ENCODE peak calls at places on chromosomes 12 and 14, in six cellular contexts. One of them, this sample, is unnamed.

GRCh38 chr12:97616936-97617335 is 154.3 kb downstream of the RMST start:
- DNase-seq in choroid plexus epithelial cell: no peak
- DNase-seq in colonic mucosa: no peak
- DNase-seq in heart left ventricle: no peak
- DNase-seq in left lung: no peak
- DNase-seq in tibial artery: no peak
- DNase-seq in this sample: no peak

GRCh38 chr12:13404111-13404628 is 207.6 kb downstream of the EMP1 start:
- DNase-seq in choroid plexus epithelial cell: no peak
- DNase-seq in colonic mucosa: no peak
- DNase-seq in heart left ventricle: no peak
- DNase-seq in left lung: no peak
- DNase-seq in tibial artery: no peak
- DNase-seq in this sample: no peak

GRCh38 chr12:113314121-113314529 is 20.8 kb downstream of the SLC8B1 start:
- DNase-seq in choroid plexus epithelial cell: no peak
- DNase-seq in colonic mucosa: no peak
- DNase-seq in heart left ventricle: no peak
- DNase-seq in left lung: no peak
- DNase-seq in tibial artery: no peak
- DNase-seq in this sample: no peak

GRCh38 chr14:75597149-75597548 is 18.7 kb downstream of the FLVCR2 start:
- DNase-seq in choroid plexus epithelial cell: no peak
- DNase-seq in colonic mucosa: no peak
- DNase-seq in heart left ventricle: no peak
- DNase-seq in left lung: no peak
- DNase-seq in tibial artery: no peak
- DNase-seq in this sample: no peak

GRCh38 chr14:103889313-103890051 is 38.8 kb upstream of the TDRD9 start:
- DNase-seq in choroid plexus epithelial cell: peak; percentile 35
- DNase-seq in colonic mucosa: peak; percentile 86
- DNase-seq in heart left ventricle: no peak
- DNase-seq in left lung: peak; percentile 52
- DNase-seq in tibial artery: no peak
- DNase-seq in this sample: no peak

GRCh38 chr12:42144424-42145196 is at the start of gene GXYLT1:
- DNase-seq in choroid plexus epithelial cell: peak; percentile 95
- DNase-seq in colonic mucosa: peak; percentile 94
- DNase-seq in heart left ventricle: peak; percentile 94
- DNase-seq in left lung: peak; percentile 96
- DNase-seq in tibial artery: peak; percentile 89
- DNase-seq in this sample: peak; percentile 89

GRCh38 chr12:93127582-93128331 is 198.7 kb upstream of the EEA1 start:
- DNase-seq in choroid plexus epithelial cell: peak; percentile 100
- DNase-seq in colonic mucosa: no peak
- DNase-seq in heart left ventricle: peak; percentile 77
- DNase-seq in left lung: peak; percentile 72
- DNase-seq in tibial artery: peak; percentile 84
- DNase-seq in this sample: peak; percentile 40

GRCh38 chr14:20679907-20680306 is 4.5 kb upstream of the RNASE4 start:
- DNase-seq in choroid plexus epithelial cell: peak; percentile 36
- DNase-seq in colonic mucosa: peak; percentile 46
- DNase-seq in heart left ventricle: no peak
- DNase-seq in left lung: no peak
- DNase-seq in tibial artery: no peak
- DNase-seq in this sample: no peak

GRCh38 chr12:52139579-52140062 is 52.2 kb downstream of the KRT80 start:
- DNase-seq in choroid plexus epithelial cell: no peak
- DNase-seq in colonic mucosa: peak; percentile 62
- DNase-seq in heart left ventricle: no peak
- DNase-seq in left lung: no peak
- DNase-seq in tibial artery: no peak
- DNase-seq in this sample: peak; percentile 69

GRCh38 chr12:125971981-125972380 is 906.7 kb downstream of the AACS start:
- DNase-seq in choroid plexus epithelial cell: no peak
- DNase-seq in colonic mucosa: no peak
- DNase-seq in heart left ventricle: no peak
- DNase-seq in left lung: no peak
- DNase-seq in tibial artery: no peak
- DNase-seq in this sample: no peak

GRCh38 chr12:117080707-117081141 is 18.5 kb downstream of the TESC start:
- DNase-seq in choroid plexus epithelial cell: no peak
- DNase-seq in colonic mucosa: no peak
- DNase-seq in heart left ventricle: no peak
- DNase-seq in left lung: no peak
- DNase-seq in tibial artery: no peak
- DNase-seq in this sample: no peak

GRCh38 chr12:113019045-113019444 is 37.5 kb upstream of the DTX1 start:
- DNase-seq in choroid plexus epithelial cell: no peak
- DNase-seq in colonic mucosa: no peak
- DNase-seq in heart left ventricle: no peak
- DNase-seq in left lung: no peak
- DNase-seq in tibial artery: no peak
- DNase-seq in this sample: no peak

GRCh38 chr14:51396222-51396815 is 156.3 kb downstream of the TMX1 start:
- DNase-seq in choroid plexus epithelial cell: peak; percentile 97
- DNase-seq in colonic mucosa: no peak
- DNase-seq in heart left ventricle: peak; percentile 17
- DNase-seq in left lung: no peak
- DNase-seq in tibial artery: peak; percentile 38
- DNase-seq in this sample: no peak

GRCh38 chr12:42868291-42868690 is 278.7 kb upstream of the PRICKLE1 start:
- DNase-seq in choroid plexus epithelial cell: peak; percentile 10
- DNase-seq in colonic mucosa: no peak
- DNase-seq in heart left ventricle: no peak
- DNase-seq in left lung: no peak
- DNase-seq in tibial artery: no peak
- DNase-seq in this sample: no peak

GRCh38 chr12:3041558-3042164 is 35.5 kb upstream of the TSPAN9 start:
- DNase-seq in choroid plexus epithelial cell: peak; percentile 88
- DNase-seq in colonic mucosa: peak; percentile 67
- DNase-seq in heart left ventricle: peak; percentile 54
- DNase-seq in left lung: peak; percentile 56
- DNase-seq in tibial artery: peak; percentile 62
- DNase-seq in this sample: no peak

GRCh38 chr12:113822986-113823385 is 143.1 kb downstream of the RBM19 start:
- DNase-seq in choroid plexus epithelial cell: no peak
- DNase-seq in colonic mucosa: no peak
- DNase-seq in heart left ventricle: no peak
- DNase-seq in left lung: no peak
- DNase-seq in tibial artery: no peak
- DNase-seq in this sample: no peak

GRCh38 chr12:54984602-54985376 is at the start of gene TESPA1:
- DNase-seq in choroid plexus epithelial cell: no peak
- DNase-seq in colonic mucosa: peak; percentile 59
- DNase-seq in heart left ventricle: peak; percentile 59
- DNase-seq in left lung: peak; percentile 72
- DNase-seq in tibial artery: peak; percentile 52
- DNase-seq in this sample: no peak

GRCh38 chr12:113207621-113208040 is 13.6 kb upstream of the TPCN1 start:
- DNase-seq in choroid plexus epithelial cell: peak; percentile 37
- DNase-seq in colonic mucosa: no peak
- DNase-seq in heart left ventricle: no peak
- DNase-seq in left lung: no peak
- DNase-seq in tibial artery: no peak
- DNase-seq in this sample: no peak

GRCh38 chr12:100133200-100133599 is 9.5 kb downstream of the BLTP3B start:
- DNase-seq in choroid plexus epithelial cell: no peak
- DNase-seq in colonic mucosa: no peak
- DNase-seq in heart left ventricle: no peak
- DNase-seq in left lung: no peak
- DNase-seq in tibial artery: no peak
- DNase-seq in this sample: no peak

GRCh38 chr12:100127766-100128508 is 14.7 kb downstream of the BLTP3B start:
- DNase-seq in choroid plexus epithelial cell: peak; percentile 82
- DNase-seq in colonic mucosa: no peak
- DNase-seq in heart left ventricle: no peak
- DNase-seq in left lung: no peak
- DNase-seq in tibial artery: no peak
- DNase-seq in this sample: no peak

GRCh38 chr12:100123316-100124095 is 19.2 kb downstream of the BLTP3B start:
- DNase-seq in choroid plexus epithelial cell: no peak
- DNase-seq in colonic mucosa: no peak
- DNase-seq in heart left ventricle: no peak
- DNase-seq in left lung: no peak
- DNase-seq in tibial artery: no peak
- DNase-seq in this sample: no peak

DNA sequence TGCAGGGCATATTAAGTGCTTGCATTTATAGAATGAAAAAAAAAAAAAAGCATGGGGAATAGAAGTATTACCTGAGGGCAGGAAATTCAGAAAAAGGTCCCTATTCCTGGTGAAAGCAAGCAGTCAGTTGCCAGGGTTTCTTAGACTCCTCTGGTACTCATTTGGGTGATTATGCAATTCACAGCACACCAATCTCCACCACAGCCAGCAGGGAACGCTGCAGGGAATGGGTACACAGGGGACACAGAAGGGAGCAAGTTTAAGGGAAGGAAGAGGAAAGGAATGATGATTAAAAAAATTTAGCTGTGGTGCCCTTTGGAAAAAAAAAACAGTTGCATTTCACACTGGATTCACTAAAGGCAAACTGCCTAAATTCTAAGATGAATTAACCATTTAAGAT is 14.2 kb downstream of the BLTP3B start:
- DNase-seq in choroid plexus epithelial cell: peak; percentile 65
- DNase-seq in colonic mucosa: peak; percentile 31
- DNase-seq in heart left ventricle: peak; percentile 30
- DNase-seq in left lung: no peak
- DNase-seq in tibial artery: peak; percentile 58
- DNase-seq in this sample: no peak
- TF ChIP-seq CTCF in choroid plexus epithelial cell: peak; percentile 67
- TF ChIP-seq CTCF in colonic mucosa: no peak
- TF ChIP-seq CTCF in heart left ventricle: no peak
- TF ChIP-seq CTCF in left lung: no peak
- TF ChIP-seq CTCF in tibial artery: peak; percentile 42
- TF ChIP-seq CTCF in this sample: no peak

GRCh38 chr12:4648499-4649357 is at the start of the genes AKAP3 and NDUFA9:
- DNase-seq in choroid plexus epithelial cell: peak; percentile 90
- DNase-seq in colonic mucosa: peak; percentile 91
- DNase-seq in heart left ventricle: peak; percentile 83
- DNase-seq in left lung: peak; percentile 85
- DNase-seq in tibial artery: peak; percentile 79
- DNase-seq in this sample: peak; percentile 50

GRCh38 chr12:4648099-4648498 is 752 bp downstream of the AKAP3 start:
- DNase-seq in choroid plexus epithelial cell: peak; percentile 4
- DNase-seq in colonic mucosa: peak; percentile 19
- DNase-seq in heart left ventricle: no peak
- DNase-seq in left lung: no peak
- DNase-seq in tibial artery: no peak
- DNase-seq in this sample: no peak

GRCh38 chr12:4649358-4649661 is 396 bp downstream of the NDUFA9 start:
- DNase-seq in choroid plexus epithelial cell: no peak
- DNase-seq in colonic mucosa: no peak
- DNase-seq in heart left ventricle: no peak
- DNase-seq in left lung: no peak
- DNase-seq in tibial artery: no peak
- DNase-seq in this sample: no peak

GRCh38 chr12:4653257-4653656 is 4.3 kb downstream of the NDUFA9 start:
- DNase-seq in choroid plexus epithelial cell: peak; percentile 18
- DNase-seq in colonic mucosa: no peak
- DNase-seq in heart left ventricle: no peak
- DNase-seq in left lung: no peak
- DNase-seq in tibial artery: no peak
- DNase-seq in this sample: no peak
- TF ChIP-seq CTCF in choroid plexus epithelial cell: no peak
- TF ChIP-seq CTCF in colonic mucosa: no peak
- TF ChIP-seq CTCF in heart left ventricle: no peak
- TF ChIP-seq CTCF in left lung: no peak
- TF ChIP-seq CTCF in tibial artery: no peak
- TF ChIP-seq CTCF in this sample: no peak

DNA sequence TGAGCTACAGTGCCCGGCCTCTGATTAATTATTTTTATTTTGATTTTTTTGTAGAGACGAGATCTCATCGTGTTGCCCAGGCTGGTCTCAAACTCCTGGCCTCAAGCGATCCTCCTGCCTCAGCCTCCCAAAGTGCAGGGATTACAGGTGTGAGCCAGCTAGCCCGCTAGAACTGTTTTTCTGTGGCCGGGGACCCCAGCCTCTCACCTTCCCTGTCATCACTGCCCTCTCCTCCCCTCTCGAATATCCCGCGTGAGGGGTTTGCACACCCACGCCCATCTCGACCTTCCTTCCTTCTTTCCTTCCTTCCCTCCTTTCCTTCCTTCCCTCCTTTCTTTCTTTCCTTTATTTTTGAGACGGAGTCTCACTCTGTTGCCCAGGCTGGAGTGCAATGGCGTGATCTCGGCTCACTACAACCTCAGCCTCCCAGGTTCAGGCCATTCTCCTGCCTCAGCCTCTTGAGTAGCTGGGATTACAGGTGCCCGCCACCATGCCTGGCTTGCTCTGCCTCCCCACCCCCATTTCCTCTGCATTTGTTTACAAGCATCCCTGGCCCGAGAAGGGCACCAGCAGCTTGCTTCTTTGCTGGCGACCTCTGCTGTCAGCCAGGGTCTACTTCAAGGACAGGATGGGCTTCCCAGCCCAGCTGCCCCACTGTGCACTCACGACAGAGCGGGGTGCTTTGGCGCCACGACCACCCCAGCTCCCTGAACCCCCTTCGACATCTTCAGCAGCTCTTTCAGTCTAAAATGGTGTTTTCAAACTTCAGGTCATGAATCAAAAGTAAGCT is 4.3 kb upstream of the TRAF3 start:
- DNase-seq in choroid plexus epithelial cell: peak; percentile 44
- DNase-seq in colonic mucosa: no peak
- DNase-seq in heart left ventricle: no peak
- DNase-seq in left lung: no peak
- DNase-seq in tibial artery: no peak
- DNase-seq in this sample: no peak
- TF ChIP-seq CTCF in choroid plexus epithelial cell: peak; percentile 51
- TF ChIP-seq CTCF in colonic mucosa: no peak
- TF ChIP-seq CTCF in heart left ventricle: no peak
- TF ChIP-seq CTCF in left lung: no peak
- TF ChIP-seq CTCF in tibial artery: no peak
- TF ChIP-seq CTCF in this sample: no peak

DNA sequence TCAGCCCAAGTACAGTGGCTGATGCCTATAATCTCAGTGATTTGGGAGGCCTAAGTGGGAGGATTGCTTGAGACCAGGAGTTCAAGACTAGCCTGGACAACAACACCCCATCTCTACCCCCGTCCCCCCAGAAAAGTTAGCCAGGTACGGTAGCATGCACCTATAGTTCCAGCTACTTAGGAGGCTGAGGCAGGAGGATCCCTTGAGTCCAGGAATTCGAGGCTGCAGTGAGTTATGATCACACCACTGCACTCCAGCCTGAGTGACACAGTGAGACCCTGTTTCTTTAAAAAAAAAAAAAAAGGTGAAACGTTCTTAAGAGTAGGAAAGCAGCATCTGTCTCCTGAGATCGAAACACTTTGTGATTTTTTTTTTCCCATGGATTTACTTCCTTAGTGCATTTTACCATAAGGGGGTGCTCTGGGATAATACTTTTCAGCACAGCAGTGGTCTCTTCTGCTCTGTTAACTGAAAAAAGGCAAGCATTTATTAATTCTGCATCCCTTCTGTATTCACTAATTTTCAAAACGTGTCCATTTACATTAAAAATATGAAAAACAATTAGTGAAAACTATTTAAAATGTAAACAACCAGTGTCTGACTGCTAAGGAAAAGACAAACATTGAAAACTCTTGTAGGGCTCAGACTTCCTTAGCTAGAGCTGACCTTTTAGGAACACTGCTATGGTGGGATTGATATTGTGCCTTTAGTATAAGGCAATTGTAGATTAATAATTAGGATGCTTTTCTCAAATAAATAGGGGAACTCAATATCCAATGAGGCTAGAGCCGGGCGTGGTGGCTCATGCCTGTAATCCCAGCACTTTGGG is 31.2 kb upstream of the USP44 start:
- DNase-seq in choroid plexus epithelial cell: peak; percentile 72
- DNase-seq in colonic mucosa: no peak
- DNase-seq in heart left ventricle: no peak
- DNase-seq in left lung: no peak
- DNase-seq in tibial artery: no peak
- DNase-seq in this sample: no peak
- TF ChIP-seq CTCF in choroid plexus epithelial cell: peak; percentile 57
- TF ChIP-seq CTCF in colonic mucosa: no peak
- TF ChIP-seq CTCF in heart left ventricle: peak; percentile 59
- TF ChIP-seq CTCF in left lung: no peak
- TF ChIP-seq CTCF in tibial artery: peak; percentile 60
- TF ChIP-seq CTCF in this sample: no peak